ENCODE peak calls at places on chromosomes 13 and 19, in four cellular contexts. K is K562, A is A549, U is GM12878. M is an unnamed sample.

GRCh38 chr19:42111384-42111783 is 20.9 kb downstream of the POU2F2 start:
- DNase-seq in U (no peak), K (no peak), A (no peak), M (no peak)

GRCh38 chr19:14519860-14520407 is 1.7 kb upstream of the DNAJB1 start:
- DNase-seq in K (no peak), A (peak), U (no peak), M (no peak)

GRCh38 chr13:95221991-95222732 is 79.1 kb downstream of the ABCC4 start:
- DNase-seq in A (no peak), U (no peak), K (no peak), M (no peak)

GRCh38 chr19:31875550-31875949 is 469.9 kb upstream of the ZNF507 start:
- DNase-seq in K (no peak), A (no peak), U (no peak), M (no peak)

GRCh38 chr13:21541271-21541670 is 62.7 kb downstream of the MICU2 start:
- DNase-seq in U (no peak), A (no peak), K (no peak), M (no peak)

GRCh38 chr19:46349311-46349993 is 2.6 kb downstream of the PPP5C start:
- DNase-seq in A (no peak), K (no peak), U (no peak), M (no peak)

GRCh38 chr13:21675095-21676007 is 4.5 kb downstream of the FGF9 start:
- DNase-seq in A (no peak), K (no peak), U (no peak), M (peak)

GRCh38 chr13:44780586-44781280 is 204.6 kb upstream of the TSC22D1 start:
- DNase-seq in U (no peak), K (no peak), A (no peak), M (no peak)

GRCh38 chr13:108086678-108087077 is 128.7 kb downstream of the LIG4 start:
- DNase-seq in A (peak), U (no peak), K (no peak), M (no peak)

GRCh38 chr13:107712145-107712544 is 503.2 kb downstream of the LIG4 start:
- DNase-seq in K (no peak), A (no peak), U (no peak), M (no peak)

GRCh38 chr19:6730153-6730804 is 7.1 kb downstream of the GPR108 start:
- DNase-seq in K (peak), A (peak), U (no peak), M (peak)

GRCh38 chr13:50712469-50712868 is 131.0 kb downstream of the DLEU7 start:
- DNase-seq in U (no peak), K (no peak), A (no peak), M (no peak)

GRCh38 chr13:27182844-27183497 is 11.4 kb upstream of the USP12 start:
- DNase-seq in K (peak), U (no peak), A (peak), M (peak)

GRCh38 chr13:58318495-58319167 is 687.1 kb downstream of the PCDH17 start:
- DNase-seq in U (no peak), A (no peak), K (no peak), M (no peak)

DNA sequence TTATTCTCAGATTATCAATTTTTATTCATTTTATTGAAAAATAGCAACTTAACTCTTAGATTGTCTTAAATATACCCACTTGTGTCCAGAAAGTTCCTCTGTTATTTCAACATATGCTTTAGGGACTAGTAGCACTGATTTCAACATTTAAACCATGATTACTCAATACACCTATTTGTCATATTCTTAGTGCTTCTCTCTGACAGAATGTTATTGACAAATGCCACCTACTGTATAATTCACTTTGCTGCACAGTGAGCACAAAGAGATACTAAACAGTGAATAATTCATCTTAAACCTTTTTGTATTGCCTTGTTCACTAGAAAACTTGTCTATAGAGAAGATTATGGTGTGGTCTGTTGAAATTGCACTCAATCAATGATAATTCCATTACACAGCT is 692.6 kb downstream of the PCDH17 start:
- DNase-seq in A (no peak), K (no peak), U (no peak), M (no peak)
- TF ChIP-seq EP300 in A (no peak), K (no peak), U (no peak), M (no peak)

GRCh38 chr19:10416380-10417257 is 3.7 kb upstream of the PDE4A start:
- DNase-seq in A (peak), U (peak), K (peak), M (peak)
- TF ChIP-seq EP300 in A (no peak), U (no peak), K (peak), M (no peak)

GRCh38 chr13:98871727-98872126 is 106.1 kb downstream of the DOCK9 start:
- DNase-seq in K (no peak), A (no peak), U (no peak), M (no peak)
- TF ChIP-seq EP300 in K (no peak), A (no peak), U (no peak), M (no peak)

DNA sequence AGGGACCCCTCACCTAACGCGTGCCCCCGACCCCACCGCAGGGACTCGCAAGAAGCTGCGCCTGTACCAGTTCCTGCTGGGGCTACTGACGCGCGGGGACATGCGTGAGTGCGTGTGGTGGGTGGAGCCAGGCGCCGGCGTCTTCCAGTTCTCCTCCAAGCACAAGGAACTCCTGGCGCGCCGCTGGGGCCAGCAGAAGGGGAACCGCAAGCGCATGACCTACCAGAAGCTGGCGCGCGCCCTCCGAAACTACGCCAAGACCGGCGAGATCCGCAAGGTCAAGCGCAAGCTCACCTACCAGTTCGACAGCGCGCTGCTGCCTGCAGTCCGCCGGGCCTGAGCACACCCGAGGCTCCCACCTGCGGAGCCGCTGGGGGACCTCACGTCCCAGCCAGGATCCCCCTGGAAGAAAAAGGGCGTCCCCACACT is 4.7 kb upstream of the MYBPC2 start:
- DNase-seq in U (no peak), K (no peak), A (no peak), M (peak)
- TF ChIP-seq EP300 in U (no peak), K (no peak), A (no peak), M (no peak)

DNA sequence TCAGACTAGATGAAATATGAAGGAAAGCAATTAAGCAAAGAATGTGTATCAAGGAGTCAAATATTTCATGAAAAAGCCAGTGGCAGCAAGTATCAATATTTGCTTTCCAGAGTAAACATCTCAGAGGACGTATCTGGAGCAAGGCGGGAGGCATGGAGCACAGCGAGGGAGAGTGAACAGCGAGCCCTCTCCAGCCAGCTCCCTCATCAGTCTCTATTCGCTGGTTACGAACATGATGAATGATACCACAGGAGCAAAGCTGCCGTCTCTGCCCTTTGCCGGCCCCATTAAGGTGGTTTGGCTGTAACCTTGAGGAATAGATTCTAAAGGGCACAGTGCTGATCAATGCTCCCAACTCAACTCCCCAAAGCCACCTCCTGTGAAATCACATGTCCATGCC is 95.8 kb downstream of the CCNA1 start:
- DNase-seq in U (no peak), A (no peak), K (no peak), M (no peak)
- TF ChIP-seq EP300 in U (no peak), A (no peak), K (no peak), M (no peak)

GRCh38 chr13:34748078-34748477 is 194.0 kb upstream of the NBEA start:
- DNase-seq in A (no peak), U (no peak), K (no peak), M (no peak)
- TF ChIP-seq EP300 in A (no peak), U (no peak), K (no peak), M (no peak)

GRCh38 chr13:93058301-93058700 is 168.3 kb upstream of the GPC6 start:
- DNase-seq in U (no peak), K (no peak), A (no peak), M (no peak)

GRCh38 chr13:93060144-93060543 is 166.5 kb upstream of the GPC6 start:
- DNase-seq in U (no peak), A (no peak), K (no peak), M (no peak)

GRCh38 chr13:93055233-93055632 is 171.4 kb upstream of the GPC6 start:
- DNase-seq in A (no peak), K (no peak), U (no peak), M (no peak)
- TF ChIP-seq EP300 in A (no peak), K (no peak), U (no peak), M (no peak)